ENCODE peak calls at places on chromosomes 2 and 18, in six cellular contexts. I is NCI-H2029 treated with DMSO at 0.1 percent for 48 hours; V is nephron progenitor cell; U is endothelial cell; O is activated effector memory CD4-positive, alpha-beta T cell treated with Interleukin-2 at 50 U/mL for 16 hours; H is right atrium auricular region. G is an unnamed sample.

GRCh38 chr18:23183356-23184150 is 48.3 kb downstream of the CABLES1 start:
- DNase-seq in I (no peak), V (no peak), U (no peak), O (no peak), H (no peak), G (no peak)

GRCh38 chr2:58157754-58158153 is 83.4 kb downstream of the FANCL start:
- DNase-seq in I (no peak), V (no peak), U (no peak), O (no peak), H (no peak), G (no peak)

GRCh38 chr2:223846524-223846923 is 9.1 kb upstream of the AP1S3 start:
- DNase-seq in I (no peak), V (no peak), U (no peak), O (no peak), H (no peak), G (no peak)

GRCh38 chr2:170680172-170680913 is 34.8 kb upstream of the SP5 start:
- DNase-seq in I (no peak), V (no peak), U (no peak), O (no peak), H (no peak), G (no peak)

GRCh38 chr2:149166958-149167810 is 128.7 kb downstream of the LYPD6B start:
- DNase-seq in I (no peak), V (no peak), U (no peak), O (peak; percentile 8), H (no peak), G (no peak)

GRCh38 chr2:219701847-219702634 is 74.6 kb downstream of the SLC4A3 start:
- DNase-seq in I (no peak), V (peak; percentile 12), U (no peak), O (no peak), H (no peak), G (no peak)

GRCh38 chr18:76953186-76953982 is 131.0 kb downstream of the ZNF236 start:
- DNase-seq in I (peak; percentile 34), V (no peak), U (no peak), O (no peak), H (peak; percentile 81), G (no peak)

GRCh38 chr2:45855374-45855773 is 203.9 kb downstream of the PRKCE start:
- DNase-seq in I (no peak), V (no peak), U (no peak), O (no peak), H (no peak), G (no peak)

GRCh38 chr2:119170504-119170903 is 12.0 kb upstream of the C1QL2 start:
- DNase-seq in I (no peak), V (no peak), U (no peak), O (no peak), H (no peak), G (no peak)

GRCh38 chr2:227772197-227772661 is 26.5 kb downstream of the SCYGR8 start:
- DNase-seq in I (peak; percentile 68), V (no peak), U (no peak), O (no peak), H (no peak), G (no peak)